ENCODE peak calls at places on chromosomes 16 and 17, in seven cellular contexts. D is A549, F is neural crest cell, A is Peyer's patch, Q is IMR-90, J is WERI-Rb-1, G is lung. U is an unnamed sample.

GRCh38 chr17:4518901-4519300 is 20.2 kb downstream of the SPNS2 start:
- DNase-seq in J (peak; percentile 46), A (no peak), Q (no peak), F (no peak), D (no peak), G (no peak), U (no peak)

GRCh38 chr16:54121539-54122295 is 164.9 kb downstream of the IRX3 start:
- DNase-seq in J (no peak), Q (no peak), F (no peak), D (no peak), A (no peak), G (no peak), U (no peak)

GRCh38 chr16:72689851-72690250 is 358.1 kb downstream of the ZFHX3 start:
- DNase-seq in Q (peak; percentile 17), J (no peak), D (no peak), F (no peak), A (no peak), G (no peak), U (no peak)

GRCh38 chr17:74682442-74683190 is 30.1 kb downstream of the CD300LF start:
- DNase-seq in F (no peak), G (no peak), A (no peak), Q (no peak), D (no peak), J (peak; percentile 92), U (no peak)

GRCh38 chr16:81315271-81316175 is 761 bp downstream of the GAN start:
- DNase-seq in G (peak; percentile 51), F (peak; percentile 15), A (peak; percentile 75), Q (peak; percentile 51), D (peak; percentile 25), J (peak; percentile 15), U (no peak)

GRCh38 chr17:9937164-9937835 is 32.2 kb upstream of the RCVRN start:
- DNase-seq in D (no peak), A (peak; percentile 52), J (no peak), F (no peak), Q (no peak), G (no peak), U (no peak)

GRCh38 chr16:88014201-88014781 is 63.1 kb downstream of the BANP start:
- DNase-seq in Q (peak; percentile 77), F (no peak), A (peak; percentile 28), D (no peak), J (no peak), G (no peak), U (no peak)

GRCh38 chr16:48862087-48862532 is 252.1 kb upstream of the N4BP1 start:
- DNase-seq in Q (peak; percentile 80), J (no peak), F (no peak), A (no peak), D (no peak), G (no peak), U (no peak)

GRCh38 chr16:54422159-54422558 is 135.6 kb upstream of the IRX3 start:
- DNase-seq in A (no peak), G (peak; percentile 43), F (no peak), D (no peak), Q (no peak), J (no peak), U (no peak)

GRCh38 chr16:56600398-56600999 is 7.9 kb upstream of the MT2A start:
- DNase-seq in G (no peak), J (peak; percentile 60), Q (peak; percentile 66), D (peak; percentile 87), F (peak; percentile 35), A (peak; percentile 57), U (no peak)

GRCh38 chr16:50640391-50640790 is 40.7 kb downstream of the SNX20 start:
- DNase-seq in A (no peak), F (no peak), Q (no peak), G (no peak), D (no peak), J (no peak), U (no peak)

GRCh38 chr16:2468725-2469398 is 2.2 kb upstream of the NTN3 start:
- DNase-seq in Q (no peak), D (peak; percentile 44), F (no peak), J (peak; percentile 98), A (peak; percentile 62), G (no peak), U (peak; percentile 96)

GRCh38 chr17:36601303-36602029 is at the start of gene MRM1:
- DNase-seq in F (peak; percentile 90), A (peak; percentile 97), D (peak; percentile 89), G (peak; percentile 95), Q (peak; percentile 89), J (peak; percentile 96), U (peak; percentile 74)

GRCh38 chr16:56939801-56940200 is 7.9 kb downstream of the HERPUD1 start:
- DNase-seq in Q (no peak), G (no peak), J (no peak), A (no peak), F (no peak), D (no peak), U (no peak)

GRCh38 chr16:19458722-19459379 is 41.2 kb downstream of the TMC5 start:
- DNase-seq in J (no peak), A (no peak), Q (no peak), D (no peak), F (no peak), G (no peak), U (no peak)

GRCh38 chr17:79779088-79779529 is 1.2 kb downstream of the CBX2 start:
- DNase-seq in J (peak; percentile 41), G (no peak), Q (no peak), A (no peak), D (no peak), F (no peak), U (no peak)

GRCh38 chr17:17044846-17045561 is 2.7 kb downstream of the MPRIP start:
- DNase-seq in F (no peak), Q (peak; percentile 79), A (peak; percentile 52), J (peak; percentile 77), D (no peak), G (no peak), U (peak; percentile 55)

GRCh38 chr16:20904507-20905079 is 4.0 kb downstream of the LYRM1 start:
- DNase-seq in F (no peak), J (no peak), G (no peak), A (no peak), Q (peak; percentile 60), D (no peak), U (no peak)

GRCh38 chr16:58414938-58415451 is 22.7 kb downstream of the GINS3 start:
- DNase-seq in D (no peak), F (no peak), A (no peak), Q (peak; percentile 29), G (no peak), J (no peak), U (no peak)

GRCh38 chr17:38361700-38362465 is 10.2 kb downstream of the SOCS7 start:
- DNase-seq in Q (no peak), D (no peak), G (no peak), F (no peak), J (no peak), A (no peak), U (no peak)

GRCh38 chr17:82400830-82401229 is 17.3 kb upstream of the HEXD start:
- DNase-seq in J (no peak), F (no peak), A (peak; percentile 84), Q (no peak), D (no peak), G (no peak), U (no peak)

GRCh38 chr17:46783031-46783593 is 35.4 kb downstream of the WNT3 start:
- DNase-seq in G (no peak), A (peak; percentile 92), Q (no peak), F (no peak), D (no peak), J (no peak), U (no peak)

DNA sequence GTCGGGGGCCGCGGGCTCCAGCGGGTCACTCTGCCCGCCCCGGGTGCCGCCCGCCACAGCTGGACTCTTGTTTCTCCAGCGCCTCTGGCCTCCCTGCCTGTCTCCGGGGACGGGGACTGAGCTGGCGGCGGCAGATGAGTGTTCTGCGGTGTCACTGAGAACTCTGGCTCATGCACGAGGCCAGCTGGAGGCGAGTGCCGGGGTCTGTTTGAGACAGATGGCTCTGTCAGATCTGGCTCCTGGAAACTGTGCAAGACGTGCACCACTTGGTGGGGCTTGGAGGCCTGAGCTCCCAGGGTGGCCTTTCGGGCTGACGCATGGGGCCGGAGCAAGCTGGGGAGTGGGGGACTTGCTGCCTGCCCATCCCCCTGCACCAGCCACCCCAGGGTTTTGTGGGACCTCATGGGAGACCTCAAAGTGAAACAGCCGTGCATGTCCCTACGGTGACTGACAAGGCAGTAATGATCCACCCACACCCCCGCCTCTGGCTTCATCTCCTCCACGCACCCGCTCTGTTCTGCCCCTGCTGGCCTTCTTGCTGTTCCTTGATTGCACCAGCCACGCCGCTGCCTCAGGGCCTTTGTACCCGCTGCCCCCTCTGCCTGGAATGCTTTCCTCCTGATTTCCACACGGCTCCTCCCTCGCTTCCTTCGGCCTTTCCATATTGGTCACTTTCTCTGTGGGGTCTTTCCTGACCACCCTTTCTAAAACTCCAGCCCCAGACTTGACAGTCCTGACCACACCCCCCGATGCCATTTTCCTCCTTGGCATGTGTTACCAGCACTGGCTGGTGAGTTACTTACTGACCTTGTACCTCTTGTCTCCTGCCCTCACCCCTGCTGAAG is 174.9 kb upstream of the CIBAR2 start:
- DNase-seq in D (no peak), J (peak; percentile 83), A (no peak), Q (peak; percentile 65), F (peak; percentile 45), G (peak; percentile 36), U (peak; percentile 50)
- TF ChIP-seq CTCF in D (no peak), J (peak; percentile 19), A (no peak), Q (no peak), F (peak; percentile 28), G (no peak), U (no peak)

GRCh38 chr17:22694362-22695227 is 1002.3 kb downstream of the KCNJ18 start:
- DNase-seq in D (no peak), G (no peak), A (no peak), Q (no peak), F (no peak), J (peak; percentile 17), U (no peak)
- TF ChIP-seq CTCF in D (peak; percentile 18), G (no peak), A (no peak), Q (peak; percentile 4), F (no peak), J (peak; percentile 81), U (no peak)

GRCh38 chr16:77780378-77780837 is 8.0 kb upstream of the VAT1L start:
- DNase-seq in A (no peak), Q (peak; percentile 98), F (no peak), D (peak; percentile 27), G (no peak), J (no peak), U (no peak)

GRCh38 chr16:77784441-77785356 is 3.7 kb upstream of the VAT1L start:
- DNase-seq in G (no peak), Q (no peak), A (no peak), F (no peak), D (no peak), J (no peak), U (no peak)

GRCh38 chr16:77781091-77781490 is 7.3 kb upstream of the VAT1L start:
- DNase-seq in F (no peak), D (no peak), G (no peak), J (no peak), A (no peak), Q (peak; percentile 55), U (no peak)

GRCh38 chr16:77785365-77785764 is 3.0 kb upstream of the VAT1L start:
- DNase-seq in J (no peak), G (no peak), D (no peak), F (no peak), Q (no peak), A (no peak), U (no peak)

GRCh38 chr16:77782694-77783093 is 5.7 kb upstream of the VAT1L start:
- DNase-seq in A (no peak), D (no peak), F (no peak), G (no peak), J (peak; percentile 29), Q (peak; percentile 46), U (no peak)
- TF ChIP-seq CTCF in A (no peak), D (no peak), F (peak; percentile 40), G (no peak), J (peak; percentile 63), Q (peak; percentile 60), U (peak; percentile 60)

GRCh38 chr17:14196337-14196997 is 40.2 kb downstream of the CDRT15 start:
- DNase-seq in F (no peak), Q (no peak), D (no peak), G (no peak), A (no peak), J (no peak), U (no peak)
- TF ChIP-seq CTCF in F (peak; percentile 44), Q (peak; percentile 3), D (no peak), G (no peak), A (no peak), J (peak; percentile 32), U (no peak)

U was measured in D721Med.